ENCODE peak calls at places on chromosome 2, in ten cellular contexts. A is cardiac muscle cell; Q is left ventricle myocardium inferior; T is effector memory CD4-positive, alpha-beta T cell; O is RWPE2; Y is hepatocyte; V is PC-3; R is transverse colon; D is upper lobe of left lung; P is ovary. K is an unnamed sample. For H3K9me3, the result is how much of the 10 kb centered on the place peaks cover.

GRCh38 chr2:191152841-191153240 is 2.0 kb upstream of the STAT4 start:
- DNase-seq in A (peak), Q (no peak), T (no peak), O (no peak), Y (no peak), V (no peak), R (no peak), D (no peak), P (no peak), K (no peak)

GRCh38 chr2:193276988-193277387 is 1082.3 kb upstream of the TMEFF2 start:
- DNase-seq in A (no peak), Q (no peak), T (no peak), O (no peak), Y (no peak), V (no peak), R (no peak), D (no peak), P (no peak), K (no peak)

GRCh38 chr2:108169982-108170625 is 69.7 kb upstream of the SULT1C3 start:
- DNase-seq in A (peak), Q (no peak), T (no peak), O (no peak), Y (peak), V (peak), R (no peak), D (no peak), P (no peak), K (no peak)

GRCh38 chr2:144834954-144835633 is 315.2 kb upstream of the ZEB2 start:
- DNase-seq in A (peak), Q (peak), T (no peak), O (no peak), Y (peak), V (peak), R (no peak), D (no peak), P (peak), K (peak)

GRCh38 chr2:232342635-232343565 is 35.7 kb upstream of the ALPP start:
- DNase-seq in A (no peak), Q (no peak), T (no peak), O (peak), Y (no peak), V (no peak), R (no peak), D (no peak), P (peak), K (no peak)

GRCh38 chr2:62795341-62795740 is 89.8 kb downstream of the EHBP1 start:
- DNase-seq in A (no peak), Q (no peak), T (no peak), O (no peak), Y (no peak), V (no peak), R (no peak), D (no peak), P (no peak), K (no peak)

GRCh38 chr2:127589876-127590275 is 54.4 kb downstream of the MYO7B start:
- DNase-seq in A (no peak), Q (no peak), T (no peak), O (no peak), Y (no peak), V (no peak), R (no peak), D (peak), P (no peak), K (no peak)

GRCh38 chr2:206062724-206063123 is 23.2 kb downstream of the INO80D start:
- DNase-seq in A (no peak), Q (no peak), T (no peak), O (no peak), Y (no peak), V (no peak), R (no peak), D (no peak), P (no peak), K (no peak)

GRCh38 chr2:207926133-207927076 is 98.9 kb downstream of the PLEKHM3 start:
- DNase-seq in A (peak), Q (peak), T (no peak), O (no peak), Y (peak), V (peak), R (peak), D (peak), P (peak), K (peak)

GRCh38 chr2:159086332-159086731 is 117.9 kb downstream of the TANC1 start:
- DNase-seq in A (peak), Q (no peak), T (no peak), O (no peak), Y (no peak), V (no peak), R (peak), D (no peak), P (peak), K (peak)

GRCh38 chr2:169360984-169361705 is 1.2 kb downstream of the LRP2 start:
- DNase-seq in A (no peak), Q (no peak), T (no peak), O (no peak), Y (peak), V (no peak), R (no peak), D (no peak), P (no peak), K (no peak)

GRCh38 chr2:186456941-186457340 is 29.1 kb upstream of the ZC3H15 start:
- DNase-seq in A (peak), Q (no peak), T (no peak), O (no peak), Y (no peak), V (peak), R (no peak), D (no peak), P (no peak), K (no peak)

GRCh38 chr2:176827269-176827668 is 385.3 kb upstream of the HNRNPA3 start:
- DNase-seq in A (no peak), Q (no peak), T (no peak), O (no peak), Y (no peak), V (no peak), R (no peak), D (no peak), P (no peak), K (no peak)

GRCh38 chr2:41326801-41327200 is 721.0 kb upstream of the PKDCC start:
- DNase-seq in A (no peak), Q (no peak), T (no peak), O (no peak), Y (no peak), V (no peak), R (no peak), D (no peak), P (no peak), K (no peak)

GRCh38 chr2:26847663-26848335 is at the start of gene DPYSL5:
- DNase-seq in A (no peak), Q (no peak), T (no peak), O (no peak), Y (peak), V (no peak), R (no peak), D (no peak), P (no peak), K (no peak)

GRCh38 chr2:152580722-152581121 is 136.5 kb downstream of the PRPF40A start:
- DNase-seq in A (no peak), Q (no peak), T (no peak), O (no peak), Y (no peak), V (no peak), R (no peak), D (no peak), P (no peak), K (no peak)

GRCh38 chr2:156327835-156328401 is 4.6 kb downstream of the NR4A2 start:
- DNase-seq in A (no peak), Q (no peak), T (no peak), O (no peak), Y (no peak), V (no peak), R (no peak), D (no peak), P (no peak), K (peak)

DNA sequence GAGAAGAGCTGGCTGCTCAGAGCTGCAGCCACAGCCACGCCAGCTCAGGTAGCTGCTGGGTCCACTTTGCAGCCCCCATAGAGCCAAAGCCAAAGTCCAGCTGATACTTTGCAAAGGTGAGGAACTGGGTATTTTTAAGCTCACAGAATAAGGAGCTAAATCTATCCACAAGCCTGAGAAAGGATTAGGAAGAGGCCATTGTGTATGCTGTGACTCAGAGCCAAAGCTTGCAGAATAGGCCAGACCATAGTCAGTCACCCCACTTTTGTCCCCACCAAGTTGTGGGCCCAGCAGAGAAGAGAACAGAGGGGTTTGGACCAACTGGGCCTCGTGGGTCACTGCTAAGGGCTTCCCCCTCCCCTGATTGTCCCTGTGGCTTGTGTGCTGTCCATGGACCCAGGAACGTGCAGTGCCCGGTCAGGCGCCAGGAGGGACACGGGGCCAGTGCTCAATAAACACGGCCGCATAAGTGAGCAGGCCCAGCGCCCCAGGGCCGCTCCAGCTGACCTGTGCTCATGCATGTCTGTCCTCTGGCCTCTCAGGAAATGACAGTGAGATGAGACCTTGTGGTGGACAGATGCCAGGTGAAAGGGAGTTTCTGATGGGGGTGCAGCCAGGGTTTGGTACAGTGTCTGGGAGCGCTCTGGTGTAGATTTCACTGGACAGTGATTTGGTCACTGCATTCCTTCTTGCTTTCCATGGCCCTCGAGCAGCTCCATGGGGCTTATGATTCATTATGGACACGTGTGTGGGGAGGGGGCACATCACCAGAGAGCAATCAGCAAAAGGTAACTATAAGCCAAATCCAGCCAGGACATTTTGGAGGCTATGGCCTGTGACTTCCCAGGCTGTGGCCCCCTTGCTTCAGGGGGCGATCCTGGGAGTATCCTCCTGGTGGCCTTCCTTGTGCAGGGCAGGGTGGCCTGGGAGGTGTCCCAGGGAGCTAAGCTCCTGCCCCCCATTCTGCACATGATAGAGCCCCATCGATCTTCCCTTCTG is 31.3 kb downstream of the MAL start:
- DNase-seq in A (no peak), Q (no peak), T (no peak), O (no peak), Y (no peak), V (peak), R (no peak), D (peak), P (no peak), K (no peak)
- H3K9me3 ChIP-seq in A (under half), Q (under half), T (under half), O (under half), Y (under half), V (under half), R (under half), D (under half), P (under half), K (under half)

GRCh38 chr2:113240150-113240914 is 38.4 kb downstream of the PAX8 start:
- DNase-seq in A (peak), Q (peak), T (no peak), O (peak), Y (peak), V (peak), R (peak), D (peak), P (peak), K (peak)

GRCh38 chr2:113233593-113234550 is 44.8 kb downstream of the PAX8 start:
- DNase-seq in A (no peak), Q (no peak), T (no peak), O (no peak), Y (peak), V (no peak), R (no peak), D (no peak), P (no peak), K (peak)

GRCh38 chr2:113237604-113238003 is 41.1 kb downstream of the PAX8 start:
- DNase-seq in A (no peak), Q (no peak), T (no peak), O (no peak), Y (no peak), V (no peak), R (no peak), D (no peak), P (no peak), K (no peak)

GRCh38 chr2:113234721-113235346 is 43.9 kb downstream of the PAX8 start:
- DNase-seq in A (no peak), Q (no peak), T (no peak), O (no peak), Y (no peak), V (no peak), R (no peak), D (no peak), P (no peak), K (no peak)

DNA sequence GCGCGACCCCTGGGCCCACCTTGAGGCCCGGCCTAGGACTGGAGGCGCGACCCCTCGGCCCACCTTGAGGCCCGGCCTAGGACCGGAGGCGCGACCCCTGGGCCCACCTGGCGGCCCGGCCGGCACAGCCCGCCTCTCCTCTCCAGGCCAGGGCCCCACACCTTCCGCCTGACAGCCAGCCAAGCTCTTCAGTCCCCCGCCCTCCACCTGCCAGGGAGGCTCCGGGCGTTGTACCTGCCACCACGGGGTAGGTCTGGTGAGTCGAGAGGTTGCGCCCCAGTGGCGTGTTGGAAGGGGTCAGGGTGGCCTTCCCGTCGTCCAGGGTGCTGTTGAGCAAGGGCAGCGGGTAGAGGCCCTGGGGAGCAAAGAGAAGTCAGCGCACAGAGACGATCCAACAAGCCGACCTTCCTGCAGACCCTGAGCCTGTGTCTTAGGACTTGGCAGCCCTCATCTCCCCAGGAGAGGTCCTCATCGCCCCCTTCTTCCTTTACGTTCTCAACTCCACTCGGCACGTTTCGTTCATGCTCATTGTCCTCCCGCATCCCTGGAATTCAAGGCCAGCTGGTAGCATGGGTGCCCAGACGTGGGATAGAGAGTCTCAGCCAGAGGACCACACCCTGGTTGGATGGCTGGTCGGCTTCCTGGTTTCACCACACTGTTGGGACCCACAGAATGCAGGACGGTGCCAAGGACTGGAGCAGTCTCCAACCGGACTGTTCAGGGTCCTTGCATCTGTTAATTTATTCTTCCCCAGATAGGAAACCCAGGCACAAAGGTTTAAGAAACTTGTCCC is 42.2 kb downstream of the PAX8 start:
- DNase-seq in A (no peak), Q (no peak), T (no peak), O (no peak), Y (no peak), V (no peak), R (no peak), D (peak), P (no peak), K (no peak)
- H3K4me3 ChIP-seq in A (no peak), Q (peak), T (no peak), O (no peak), Y (no peak), V (peak), R (peak), D (no peak), P (peak), K (no peak)

GRCh38 chr2:112588611-112589045 is 4.2 kb downstream of the CHCHD5 start:
- DNase-seq in A (peak), Q (no peak), T (no peak), O (no peak), Y (no peak), V (no peak), R (no peak), D (peak), P (no peak), K (peak)
- H3K27ac ChIP-seq in A (no peak), Q (no peak), T (no peak), O (no peak), Y (no peak), V (no peak), R (no peak), D (peak), P (no peak), K (no peak)

GRCh38 chr2:118852605-118853128 is 5.2 kb upstream of the EN1 start:
- DNase-seq in A (no peak), Q (no peak), T (no peak), O (no peak), Y (no peak), V (no peak), R (no peak), D (no peak), P (no peak), K (no peak)

GRCh38 chr2:118851650-118852049 is 4.2 kb upstream of the EN1 start:
- DNase-seq in A (no peak), Q (no peak), T (no peak), O (no peak), Y (no peak), V (no peak), R (no peak), D (no peak), P (no peak), K (no peak)

GRCh38 chr2:118854507-118855300 is 7.3 kb upstream of the EN1 start:
- DNase-seq in A (no peak), Q (no peak), T (no peak), O (no peak), Y (no peak), V (no peak), R (no peak), D (no peak), P (no peak), K (no peak)

GRCh38 chr2:118853647-118854367 is 6.4 kb upstream of the EN1 start:
- DNase-seq in A (no peak), Q (no peak), T (no peak), O (no peak), Y (no peak), V (no peak), R (no peak), D (no peak), P (no peak), K (no peak)

GRCh38 chr2:118853129-118853640 is 5.7 kb upstream of the EN1 start:
- DNase-seq in A (no peak), Q (no peak), T (no peak), O (no peak), Y (no peak), V (no peak), R (no peak), D (no peak), P (no peak), K (no peak)
- H3K9me3 ChIP-seq in A (under half), Q (under half), T (under half), O (under half), Y (under half), V (under half), R (under half), D (under half), P (under half), K (under half)

DNA sequence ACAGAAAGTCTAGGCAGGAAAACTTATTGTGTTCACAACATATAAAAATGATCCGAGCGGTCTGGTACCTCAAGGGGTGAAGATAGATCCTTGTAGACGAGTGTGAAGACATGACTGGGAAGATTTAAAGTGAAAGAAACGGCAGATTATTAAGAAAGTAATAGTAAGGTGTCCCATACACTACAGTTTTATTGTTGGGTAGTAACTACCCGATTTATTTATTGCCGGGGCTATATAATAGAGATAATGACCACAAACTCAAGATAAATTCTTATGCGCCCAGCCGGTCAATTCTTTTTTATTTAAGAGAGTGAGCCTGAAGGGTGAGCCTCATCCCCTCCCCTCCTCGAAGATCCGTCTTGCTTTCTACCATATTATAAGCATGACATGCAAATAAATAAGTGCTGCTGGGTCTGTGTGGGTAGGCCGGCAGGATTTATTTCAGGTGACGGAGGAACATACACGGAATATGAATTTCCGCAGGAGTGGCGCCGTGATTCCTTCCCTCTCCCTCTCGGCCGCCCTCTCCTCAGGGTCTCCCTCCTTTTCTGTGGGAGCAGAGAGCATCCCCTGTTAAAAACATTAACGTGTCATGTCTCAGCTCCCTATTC is 147.5 kb downstream of the MEIS1 start:
- DNase-seq in A (no peak), Q (no peak), T (no peak), O (no peak), Y (no peak), V (no peak), R (no peak), D (no peak), P (peak), K (no peak)
- H3K4me3 ChIP-seq in A (peak), Q (no peak), T (no peak), O (no peak), Y (peak), V (no peak), R (peak), D (no peak), P (peak), K (no peak)

DNA sequence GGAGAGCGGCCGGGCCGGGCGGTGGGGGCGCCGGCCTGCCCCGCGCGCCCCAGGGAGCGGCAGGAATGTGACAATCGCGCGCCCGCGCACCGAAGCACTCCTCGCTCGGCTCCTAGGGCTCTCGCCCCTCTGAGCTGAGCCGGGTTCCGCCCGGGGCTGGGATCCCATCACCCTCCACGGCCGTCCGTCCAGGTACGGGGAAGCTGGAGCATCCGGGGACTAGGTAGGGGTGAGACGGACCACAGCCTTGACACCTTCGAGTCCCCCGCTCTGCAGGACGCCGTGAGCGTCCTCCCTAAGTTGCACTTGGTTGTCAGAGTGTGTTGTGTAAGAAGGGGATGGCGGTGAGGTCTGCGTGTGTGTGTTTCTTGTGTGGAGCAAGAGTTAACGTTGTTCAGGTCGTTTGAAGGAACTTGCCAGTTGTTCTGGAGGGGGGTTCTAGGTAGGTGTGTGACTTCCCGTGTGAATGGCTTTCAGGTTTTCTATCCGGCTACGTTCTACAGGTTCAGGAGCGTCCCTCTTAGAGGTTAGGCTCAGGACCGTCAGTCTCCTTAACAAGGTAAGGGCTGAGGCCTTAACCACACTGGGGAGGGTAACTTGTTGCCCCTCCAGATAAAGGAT is 393 bp downstream of the IL1R1 start:
- DNase-seq in A (peak), Q (no peak), T (no peak), O (no peak), Y (no peak), V (no peak), R (no peak), D (peak), P (no peak), K (no peak)
- H3K27ac ChIP-seq in A (no peak), Q (peak), T (no peak), O (peak), Y (peak), V (no peak), R (peak), D (peak), P (peak), K (peak)

GRCh38 chr2:32976409-32977063 is 29.8 kb downstream of the LTBP1 start:
- DNase-seq in A (no peak), Q (no peak), T (no peak), O (no peak), Y (no peak), V (no peak), R (peak), D (no peak), P (no peak), K (no peak)

GRCh38 chr2:32981612-32982011 is 34.9 kb downstream of the LTBP1 start:
- DNase-seq in A (no peak), Q (no peak), T (no peak), O (no peak), Y (no peak), V (no peak), R (no peak), D (no peak), P (no peak), K (no peak)

GRCh38 chr2:32977228-32977758 is 30.5 kb downstream of the LTBP1 start:
- DNase-seq in A (peak), Q (peak), T (no peak), O (peak), Y (peak), V (peak), R (peak), D (peak), P (no peak), K (peak)
- H3K9me3 ChIP-seq in A (under half), Q (under half), T (under half), O (under half), Y (under half), V (under half), R (under half), D (under half), P (under half), K (under half)

K was measured in right cardiac atrium.